ENCODE peak calls at places on chromosomes 7 and 10, in five cellular contexts. B, I, N, R and D are unnamed samples.

GRCh38 chr10:91479583-91479982 is 69.4 kb downstream of the HECTD2 start:
- DNase-seq in N (peak; percentile 5), B (no peak), R (no peak), I (no peak), D (no peak)

GRCh38 chr10:50577681-50578350 is 45.9 kb downstream of the SGMS1 start:
- DNase-seq in N (peak; percentile 61), R (no peak), I (no peak), B (no peak), D (no peak)

GRCh38 chr7:100407285-100408180 is 21.0 kb downstream of the ZCWPW1 start:
- DNase-seq in I (no peak), N (peak; percentile 83), R (peak; percentile 17), B (peak; percentile 54), D (peak; percentile 61)

GRCh38 chr10:101107771-101108170 is 23.3 kb upstream of the TLX1 start:
- DNase-seq in I (no peak), N (no peak), R (no peak), B (no peak), D (no peak)

GRCh38 chr10:32937824-32938482 is 20.1 kb downstream of the ITGB1 start:
- DNase-seq in B (no peak), N (no peak), I (no peak), R (no peak), D (no peak)

GRCh38 chr10:7267142-7267541 is 143.7 kb downstream of the SFMBT2 start:
- DNase-seq in N (no peak), I (no peak), B (no peak), R (no peak), D (no peak)

GRCh38 chr7:33744293-33744692 is 161.0 kb upstream of the BMPER start:
- DNase-seq in R (no peak), I (no peak), B (no peak), N (peak; percentile 58), D (no peak)

GRCh38 chr10:34889004-34889869 is 74.1 kb upstream of the PARD3 start:
- DNase-seq in B (no peak), R (no peak), I (no peak), N (peak; percentile 80), D (peak; percentile 12)

GRCh38 chr10:11218395-11218794 is 200.7 kb downstream of the CELF2 start:
- DNase-seq in I (no peak), N (no peak), B (no peak), R (no peak), D (no peak)

GRCh38 chr7:8433477-8434289 is at the start of gene NXPH1:
- DNase-seq in N (no peak), I (no peak), B (peak; percentile 33), R (peak; percentile 59), D (peak; percentile 37)

GRCh38 chr10:95236068-95236903 is 42.2 kb downstream of the ACSM6 start:
- DNase-seq in N (peak; percentile 87), I (no peak), R (no peak), B (no peak), D (peak; percentile 89)

GRCh38 chr10:72096115-72097000 is 8.0 kb upstream of the SPOCK2 start:
- DNase-seq in I (no peak), B (no peak), R (no peak), N (peak; percentile 32), D (peak; percentile 64)

GRCh38 chr7:2982831-2983230 is 60.8 kb downstream of the CARD11 start:
- DNase-seq in B (peak; percentile 80), N (no peak), I (peak; percentile 28), R (no peak), D (no peak)

GRCh38 chr10:86757110-86757790 is 831 bp downstream of the BMPR1A start:
- DNase-seq in I (peak; percentile 3), B (peak; percentile 32), N (peak; percentile 82), R (peak; percentile 29), D (peak; percentile 65)

GRCh38 chr7:99137418-99138180 is 6.3 kb downstream of the SMURF1 start:
- DNase-seq in B (no peak), R (peak; percentile 3), I (no peak), N (peak; percentile 68), D (peak; percentile 72)

GRCh38 chr10:6999232-6999925 is 411.5 kb downstream of the SFMBT2 start:
- DNase-seq in B (no peak), N (no peak), I (no peak), R (no peak), D (no peak)

GRCh38 chr10:7605565-7606295 is 61.0 kb downstream of the ITIH5 start:
- DNase-seq in N (no peak), I (no peak), B (no peak), R (no peak), D (no peak)

GRCh38 chr7:42180806-42181205 is 56.2 kb downstream of the GLI3 start:
- DNase-seq in B (no peak), I (no peak), R (no peak), N (no peak), D (no peak)

GRCh38 chr10:35650894-35651293 is 8.8 kb upstream of the FZD8 start:
- DNase-seq in B (no peak), R (no peak), N (no peak), I (no peak), D (no peak)

GRCh38 chr10:26410356-26410755 is 27.8 kb upstream of the APBB1IP start:
- DNase-seq in N (no peak), I (no peak), R (no peak), B (no peak), D (peak; percentile 34)

GRCh38 chr10:75403144-75404022 is 1.8 kb upstream of the ZNF503 start:
- DNase-seq in I (no peak), R (peak; percentile 45), N (peak; percentile 39), B (no peak), D (peak; percentile 64)

GRCh38 chr7:23218196-23218595 is 28.4 kb upstream of the GPNMB start:
- DNase-seq in B (no peak), I (no peak), R (no peak), N (no peak), D (no peak)

GRCh38 chr7:48295572-48295971 is 124.3 kb downstream of the ABCA13 start:
- DNase-seq in B (no peak), I (no peak), R (no peak), N (no peak), D (no peak)

GRCh38 chr7:133775201-133775600 is 351.9 kb upstream of the LRGUK start:
- DNase-seq in B (no peak), N (no peak), R (no peak), I (no peak), D (no peak)

GRCh38 chr7:110775046-110775445 is 315.9 kb upstream of the LRRN3 start:
- DNase-seq in I (no peak), B (no peak), N (peak; percentile 38), R (no peak), D (no peak)

GRCh38 chr10:15587271-15587670 is 132.5 kb downstream of the ITGA8 start:
- DNase-seq in R (no peak), B (no peak), N (no peak), I (no peak), D (no peak)